ENCODE peak calls at places on chromosomes 12 and 14, in five cellular contexts. One of them, this sample, is unnamed.

GRCh38 chr12:1995205-1995896 is 8.9 kb downstream of the DCP1B start:
- DNase-seq in cardiac fibroblast: no peak
- DNase-seq in heart right ventricle: no peak
- DNase-seq in SK-N-MC: peak; percentile 35
- DNase-seq in heart left ventricle: no peak
- DNase-seq in this sample: no peak

GRCh38 chr14:96385385-96385784 is 6.5 kb upstream of the AK7 start:
- DNase-seq in cardiac fibroblast: no peak
- DNase-seq in heart right ventricle: no peak
- DNase-seq in SK-N-MC: no peak
- DNase-seq in heart left ventricle: no peak
- DNase-seq in this sample: no peak

GRCh38 chr12:57166971-57167371 is 19.6 kb upstream of the LRP1-AS start:
- DNase-seq in cardiac fibroblast: peak; percentile 38
- DNase-seq in heart right ventricle: no peak
- DNase-seq in SK-N-MC: no peak
- DNase-seq in heart left ventricle: no peak
- DNase-seq in this sample: no peak

GRCh38 chr12:50566066-50566465 is 61.3 kb downstream of the DIP2B start:
- DNase-seq in cardiac fibroblast: no peak
- DNase-seq in heart right ventricle: no peak
- DNase-seq in SK-N-MC: no peak
- DNase-seq in heart left ventricle: no peak
- DNase-seq in this sample: no peak

GRCh38 chr12:42957136-42957535 is 367.6 kb upstream of the PRICKLE1 start:
- DNase-seq in cardiac fibroblast: peak; percentile 24
- DNase-seq in heart right ventricle: peak; percentile 39
- DNase-seq in SK-N-MC: no peak
- DNase-seq in heart left ventricle: peak; percentile 26
- DNase-seq in this sample: peak; percentile 42

GRCh38 chr12:106138646-106139421 is at the start of gene NUAK1:
- DNase-seq in cardiac fibroblast: peak; percentile 69
- DNase-seq in heart right ventricle: peak; percentile 83
- DNase-seq in SK-N-MC: no peak
- DNase-seq in heart left ventricle: peak; percentile 86
- DNase-seq in this sample: peak; percentile 80

GRCh38 chr14:81953419-81953818 is 419.8 kb upstream of the SEL1L start:
- DNase-seq in cardiac fibroblast: no peak
- DNase-seq in heart right ventricle: no peak
- DNase-seq in SK-N-MC: no peak
- DNase-seq in heart left ventricle: no peak
- DNase-seq in this sample: no peak

GRCh38 chr12:65508281-65509035 is 230.0 kb downstream of the MSRB3 start:
- DNase-seq in cardiac fibroblast: no peak
- DNase-seq in heart right ventricle: no peak
- DNase-seq in SK-N-MC: no peak
- DNase-seq in heart left ventricle: no peak
- DNase-seq in this sample: peak; percentile 48

GRCh38 chr14:38549549-38549948 is 293.7 kb upstream of the CLEC14A start:
- DNase-seq in cardiac fibroblast: no peak
- DNase-seq in heart right ventricle: no peak
- DNase-seq in SK-N-MC: no peak
- DNase-seq in heart left ventricle: no peak
- DNase-seq in this sample: no peak

GRCh38 chr12:15852383-15852782 is 29.8 kb upstream of the STRAP start:
- DNase-seq in cardiac fibroblast: peak; percentile 84
- DNase-seq in heart right ventricle: no peak
- DNase-seq in SK-N-MC: no peak
- DNase-seq in heart left ventricle: no peak
- DNase-seq in this sample: no peak

GRCh38 chr12:2355604-2356003 is 302.8 kb downstream of the CACNA1C start:
- DNase-seq in cardiac fibroblast: no peak
- DNase-seq in heart right ventricle: no peak
- DNase-seq in SK-N-MC: no peak
- DNase-seq in heart left ventricle: no peak
- DNase-seq in this sample: no peak

GRCh38 chr14:76268700-76269099 is 107.2 kb upstream of the ESRRB start:
- DNase-seq in cardiac fibroblast: no peak
- DNase-seq in heart right ventricle: no peak
- DNase-seq in SK-N-MC: no peak
- DNase-seq in heart left ventricle: no peak
- DNase-seq in this sample: no peak

GRCh38 chr14:55536208-55536708 is 43.7 kb upstream of the KTN1 start:
- DNase-seq in cardiac fibroblast: no peak
- DNase-seq in heart right ventricle: no peak
- DNase-seq in SK-N-MC: no peak
- DNase-seq in heart left ventricle: no peak
- DNase-seq in this sample: no peak

GRCh38 chr12:104006929-104007328 is 41.3 kb downstream of the TDG start:
- DNase-seq in cardiac fibroblast: peak; percentile 63
- DNase-seq in heart right ventricle: no peak
- DNase-seq in SK-N-MC: no peak
- DNase-seq in heart left ventricle: no peak
- DNase-seq in this sample: no peak

GRCh38 chr12:54997914-54998507 is 13.4 kb upstream of the TESPA1 start:
- DNase-seq in cardiac fibroblast: no peak
- DNase-seq in heart right ventricle: no peak
- DNase-seq in SK-N-MC: no peak
- DNase-seq in heart left ventricle: no peak
- DNase-seq in this sample: no peak

GRCh38 chr14:61342941-61343340 is 21.6 kb downstream of the PRKCH start:
- DNase-seq in cardiac fibroblast: no peak
- DNase-seq in heart right ventricle: no peak
- DNase-seq in SK-N-MC: no peak
- DNase-seq in heart left ventricle: no peak
- DNase-seq in this sample: no peak

GRCh38 chr12:47882796-47883546 is 21.8 kb downstream of the VDR start:
- DNase-seq in cardiac fibroblast: no peak
- DNase-seq in heart right ventricle: no peak
- DNase-seq in SK-N-MC: no peak
- DNase-seq in heart left ventricle: no peak
- DNase-seq in this sample: no peak

GRCh38 chr14:105398726-105399440 is 545 bp downstream of the TEX22 start:
- DNase-seq in cardiac fibroblast: peak; percentile 53
- DNase-seq in heart right ventricle: no peak
- DNase-seq in SK-N-MC: no peak
- DNase-seq in heart left ventricle: no peak
- DNase-seq in this sample: no peak

GRCh38 chr14:96384740-96385139 is 7.2 kb upstream of the AK7 start:
- DNase-seq in cardiac fibroblast: no peak
- DNase-seq in heart right ventricle: no peak
- DNase-seq in SK-N-MC: no peak
- DNase-seq in heart left ventricle: no peak
- DNase-seq in this sample: no peak

GRCh38 chr14:64726585-64726890 is 22.3 kb downstream of the PLEKHG3 start:
- DNase-seq in cardiac fibroblast: no peak
- DNase-seq in heart right ventricle: no peak
- DNase-seq in SK-N-MC: no peak
- DNase-seq in heart left ventricle: no peak
- DNase-seq in this sample: no peak

GRCh38 chr12:50862316-50862715 is 19.6 kb downstream of the TMPRSS12 start:
- DNase-seq in cardiac fibroblast: peak; percentile 64
- DNase-seq in heart right ventricle: no peak
- DNase-seq in SK-N-MC: no peak
- DNase-seq in heart left ventricle: no peak
- DNase-seq in this sample: no peak

GRCh38 chr12:131386167-131386521 is 324.7 kb upstream of the SFSWAP start:
- DNase-seq in cardiac fibroblast: no peak
- DNase-seq in heart right ventricle: no peak
- DNase-seq in SK-N-MC: no peak
- DNase-seq in heart left ventricle: no peak
- DNase-seq in this sample: no peak

GRCh38 chr12:89707623-89707991 is 1.0 kb downstream of the ATP2B1 start:
- DNase-seq in cardiac fibroblast: no peak
- DNase-seq in heart right ventricle: peak; percentile 24
- DNase-seq in SK-N-MC: no peak
- DNase-seq in heart left ventricle: no peak
- DNase-seq in this sample: no peak

GRCh38 chr12:25352078-25352918 is 101.6 kb upstream of the KRAS start:
- DNase-seq in cardiac fibroblast: peak; percentile 13
- DNase-seq in heart right ventricle: no peak
- DNase-seq in SK-N-MC: no peak
- DNase-seq in heart left ventricle: no peak
- DNase-seq in this sample: no peak

GRCh38 chr12:87467893-87468292 is 561.3 kb downstream of the C12orf50 start:
- DNase-seq in cardiac fibroblast: no peak
- DNase-seq in heart right ventricle: no peak
- DNase-seq in SK-N-MC: no peak
- DNase-seq in heart left ventricle: no peak
- DNase-seq in this sample: no peak

GRCh38 chr12:116821291-116821690 is 60.0 kb downstream of the HRK start:
- DNase-seq in cardiac fibroblast: no peak
- DNase-seq in heart right ventricle: no peak
- DNase-seq in SK-N-MC: no peak
- DNase-seq in heart left ventricle: no peak
- DNase-seq in this sample: no peak

GRCh38 chr12:93847517-93848452 is 170.6 kb downstream of the CRADD start:
- DNase-seq in cardiac fibroblast: peak; percentile 46
- DNase-seq in heart right ventricle: no peak
- DNase-seq in SK-N-MC: no peak
- DNase-seq in heart left ventricle: no peak
- DNase-seq in this sample: no peak

GRCh38 chr14:65065719-65066118 is 36.6 kb downstream of the MAX start:
- DNase-seq in cardiac fibroblast: no peak
- DNase-seq in heart right ventricle: no peak
- DNase-seq in SK-N-MC: no peak
- DNase-seq in heart left ventricle: no peak
- DNase-seq in this sample: no peak

GRCh38 chr12:3150308-3150670 is 73.1 kb downstream of the TSPAN9 start:
- DNase-seq in cardiac fibroblast: no peak
- DNase-seq in heart right ventricle: no peak
- DNase-seq in SK-N-MC: no peak
- DNase-seq in heart left ventricle: no peak
- DNase-seq in this sample: no peak

GRCh38 chr12:76290963-76291859 is 57.0 kb downstream of the BBS10 start:
- DNase-seq in cardiac fibroblast: no peak
- DNase-seq in heart right ventricle: no peak
- DNase-seq in SK-N-MC: no peak
- DNase-seq in heart left ventricle: no peak
- DNase-seq in this sample: no peak

GRCh38 chr12:58877243-58877743 is 43.0 kb downstream of the LRIG3 start:
- DNase-seq in cardiac fibroblast: peak; percentile 24
- DNase-seq in heart right ventricle: no peak
- DNase-seq in SK-N-MC: no peak
- DNase-seq in heart left ventricle: no peak
- DNase-seq in this sample: no peak

GRCh38 chr14:35287481-35288013 is 4.6 kb upstream of the PSMA6 start:
- DNase-seq in cardiac fibroblast: peak; percentile 63
- DNase-seq in heart right ventricle: peak; percentile 9
- DNase-seq in SK-N-MC: no peak
- DNase-seq in heart left ventricle: no peak
- DNase-seq in this sample: peak; percentile 24

GRCh38 chr12:74903522-74903921 is 306.1 kb downstream of the KCNC2 start:
- DNase-seq in cardiac fibroblast: no peak
- DNase-seq in heart right ventricle: no peak
- DNase-seq in SK-N-MC: no peak
- DNase-seq in heart left ventricle: no peak
- DNase-seq in this sample: no peak

GRCh38 chr14:72892879-72893635 is 844 bp downstream of the DPF3 start:
- DNase-seq in cardiac fibroblast: no peak
- DNase-seq in heart right ventricle: no peak
- DNase-seq in SK-N-MC: no peak
- DNase-seq in heart left ventricle: peak; percentile 24
- DNase-seq in this sample: peak; percentile 33

GRCh38 chr12:31002999-31003398 is 70.7 kb upstream of the DDX11 start:
- DNase-seq in cardiac fibroblast: no peak
- DNase-seq in heart right ventricle: no peak
- DNase-seq in SK-N-MC: no peak
- DNase-seq in heart left ventricle: no peak
- DNase-seq in this sample: no peak

GRCh38 chr14:81385824-81386223 is 14.3 kb downstream of the STON2 start:
- DNase-seq in cardiac fibroblast: no peak
- DNase-seq in heart right ventricle: no peak
- DNase-seq in SK-N-MC: no peak
- DNase-seq in heart left ventricle: no peak
- DNase-seq in this sample: no peak

GRCh38 chr12:38153737-38154061 is 162.9 kb upstream of the ALG10B start:
- DNase-seq in cardiac fibroblast: no peak
- DNase-seq in heart right ventricle: no peak
- DNase-seq in SK-N-MC: no peak
- DNase-seq in heart left ventricle: no peak
- DNase-seq in this sample: no peak

GRCh38 chr14:84340938-84341337 is 1189.0 kb upstream of the FLRT2 start:
- DNase-seq in cardiac fibroblast: peak; percentile 41
- DNase-seq in heart right ventricle: no peak
- DNase-seq in SK-N-MC: no peak
- DNase-seq in heart left ventricle: no peak
- DNase-seq in this sample: no peak

GRCh38 chr14:56745091-56745490 is 65.2 kb downstream of the OTX2 start:
- DNase-seq in cardiac fibroblast: no peak
- DNase-seq in heart right ventricle: no peak
- DNase-seq in SK-N-MC: no peak
- DNase-seq in heart left ventricle: no peak
- DNase-seq in this sample: no peak

GRCh38 chr12:84727964-84728363 is 184.6 kb downstream of the SLC6A15 start:
- DNase-seq in cardiac fibroblast: peak; percentile 1
- DNase-seq in heart right ventricle: no peak
- DNase-seq in SK-N-MC: no peak
- DNase-seq in heart left ventricle: no peak
- DNase-seq in this sample: no peak

This sample was measured in left cardiac atrium.